ENCODE peak calls at places on chromosomes 7 and 10, in eight cellular contexts. A is kidney epithelial cell, U is AG04450, S is cardiac fibroblast, Y is NB4, V is breast epithelium, E is brain microvascular endothelial cell, G is SK-N-SH. R is an unnamed sample.

GRCh38 chr7:155893664-155894063 is 81.4 kb upstream of the SHH start:
- DNase-seq in A (no peak), U (no peak), S (no peak), Y (no peak), V (no peak), E (no peak), G (no peak), R (no peak)

GRCh38 chr10:22086730-22087364 is 83.3 kb upstream of the DNAJC1 start:
- DNase-seq in A (no peak), U (peak; percentile 10), S (peak; percentile 87), Y (no peak), V (peak; percentile 68), E (peak; percentile 82), G (peak; percentile 15), R (peak; percentile 91)

GRCh38 chr10:91462423-91462822 is 52.3 kb downstream of the HECTD2 start:
- DNase-seq in A (no peak), U (no peak), S (no peak), Y (no peak), V (no peak), E (peak; percentile 35), G (no peak), R (peak; percentile 61)

GRCh38 chr10:69139961-69140360 is 16.0 kb downstream of the VPS26A start:
- DNase-seq in A (no peak), U (no peak), S (no peak), Y (no peak), V (no peak), E (no peak), G (no peak), R (no peak)

GRCh38 chr10:13630231-13630630 is 43.5 kb downstream of the PRPF18 start:
- DNase-seq in A (no peak), U (no peak), S (no peak), Y (no peak), V (no peak), E (no peak), G (no peak), R (no peak)

GRCh38 chr7:101410743-101411476 is 48.2 kb downstream of the COL26A1 start:
- DNase-seq in A (no peak), U (no peak), S (peak; percentile 30), Y (no peak), V (no peak), E (peak; percentile 6), G (peak; percentile 94), R (peak; percentile 33)

GRCh38 chr10:24208661-24209420 is at the start of gene KIAA1217:
- DNase-seq in A (no peak), U (no peak), S (peak; percentile 45), Y (no peak), V (peak; percentile 52), E (peak; percentile 19), G (peak; percentile 57), R (peak; percentile 57)

GRCh38 chr10:88045544-88046415 is 182.4 kb downstream of the PTEN start:
- DNase-seq in A (no peak), U (no peak), S (no peak), Y (peak; percentile 42), V (no peak), E (no peak), G (no peak), R (no peak)

GRCh38 chr10:114400091-114400490 is 4.2 kb downstream of the AFAP1L2 start:
- DNase-seq in A (no peak), U (no peak), S (no peak), Y (no peak), V (no peak), E (no peak), G (no peak), R (peak; percentile 38)

GRCh38 chr10:42961156-42961589 is 115.7 kb upstream of the RET start:
- DNase-seq in A (no peak), U (no peak), S (no peak), Y (peak; percentile 57), V (peak; percentile 14), E (no peak), G (no peak), R (no peak)

GRCh38 chr10:9126728-9127127 is 1072.2 kb downstream of the GATA3 start:
- DNase-seq in A (no peak), U (no peak), S (no peak), Y (no peak), V (no peak), E (no peak), G (no peak), R (no peak)

GRCh38 chr7:22445140-22445722 is 54.8 kb downstream of the STEAP1B start:
- DNase-seq in A (no peak), U (no peak), S (peak; percentile 58), Y (no peak), V (peak; percentile 60), E (no peak), G (no peak), R (peak; percentile 59)

GRCh38 chr7:151167197-151167911 is at the start of gene GBX1:
- DNase-seq in A (no peak), U (no peak), S (no peak), Y (no peak), V (no peak), E (no peak), G (peak; percentile 85), R (no peak)

GRCh38 chr10:52479567-52479966 is 165.5 kb downstream of the DKK1 start:
- DNase-seq in A (no peak), U (no peak), S (no peak), Y (no peak), V (no peak), E (no peak), G (no peak), R (no peak)

GRCh38 chr10:62814901-62815372 is 1.2 kb downstream of the EGR2 start:
- DNase-seq in A (no peak), U (no peak), S (peak; percentile 19), Y (no peak), V (no peak), E (no peak), G (peak; percentile 51), R (peak; percentile 7)

GRCh38 chr7:129557686-129558481 is 53.6 kb upstream of the NRF1 start:
- DNase-seq in A (no peak), U (no peak), S (no peak), Y (no peak), V (no peak), E (no peak), G (no peak), R (no peak)

GRCh38 chr7:129010075-129010474 is 44.8 kb downstream of the TNPO3 start:
- DNase-seq in A (no peak), U (no peak), S (no peak), Y (no peak), V (no peak), E (no peak), G (no peak), R (no peak)

GRCh38 chr7:15889501-15889900 is 203.0 kb upstream of the MEOX2 start:
- DNase-seq in A (no peak), U (no peak), S (peak; percentile 5), Y (peak; percentile 52), V (no peak), E (peak; percentile 5), G (peak; percentile 6), R (peak; percentile 20)

GRCh38 chr10:30151581-30152389 is 92.4 kb upstream of the JCAD start:
- DNase-seq in A (peak; percentile 75), U (peak; percentile 56), S (peak; percentile 90), Y (peak; percentile 74), V (no peak), E (peak; percentile 92), G (peak; percentile 18), R (peak; percentile 78)

DNA sequence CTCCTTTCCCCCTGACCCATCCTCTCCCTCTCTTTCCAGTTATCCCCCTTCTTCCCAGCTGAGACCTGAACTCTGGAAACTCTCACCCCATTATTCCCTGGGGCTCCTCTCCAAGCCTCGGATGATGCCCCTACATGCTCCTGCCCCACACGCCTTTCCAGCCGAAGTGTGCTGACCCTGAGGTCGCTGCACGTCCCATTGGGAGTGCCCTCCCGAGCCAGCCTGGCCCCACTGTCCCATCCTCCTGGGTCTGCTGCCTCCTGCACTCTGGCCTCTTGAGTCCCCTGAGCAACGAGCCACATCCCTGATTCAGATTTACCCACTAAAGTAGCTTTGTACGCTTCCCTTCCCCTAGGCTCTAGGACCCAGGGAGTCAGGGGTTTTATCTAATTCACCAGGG is 87.4 kb downstream of the TCERG1L start:
- DNase-seq in A (no peak), U (no peak), S (no peak), Y (no peak), V (no peak), E (no peak), G (no peak), R (no peak)
- H3K4me3 ChIP-seq in A (no peak overlapping the region), U (no peak overlapping the region), S (no peak overlapping the region), Y (no peak overlapping the region), V (no peak overlapping the region), E (no peak overlapping the region), G (no peak overlapping the region), R (no peak overlapping the region)

DNA sequence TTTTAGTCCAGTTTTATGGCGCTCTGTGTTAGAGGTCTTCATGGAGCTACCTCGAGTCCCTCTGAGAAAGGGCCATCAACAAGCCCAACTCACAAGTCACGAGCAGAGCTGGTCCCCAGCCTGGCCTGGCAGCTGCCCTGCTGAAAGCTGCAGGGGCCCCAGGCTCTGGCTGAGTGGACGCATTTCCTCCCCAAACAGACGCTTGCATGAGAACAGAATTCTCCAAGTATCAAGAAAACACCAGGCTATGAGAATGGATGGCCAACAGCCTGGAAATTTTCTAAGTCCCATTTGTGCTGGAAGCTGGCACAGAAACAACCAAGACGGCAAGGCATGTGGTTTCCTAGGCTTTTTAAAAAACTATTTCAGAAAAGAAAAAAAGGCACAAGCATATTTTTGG is 114.8 kb downstream of the FAM53B start:
- DNase-seq in A (no peak), U (no peak), S (no peak), Y (no peak), V (no peak), E (no peak), G (no peak), R (no peak)
- H3K4me3 ChIP-seq in A (no peak overlapping the region), U (no peak overlapping the region), S (no peak overlapping the region), Y (no peak overlapping the region), V (no peak overlapping the region), E (no peak overlapping the region), G (no peak overlapping the region), R (no peak overlapping the region)

GRCh38 chr7:44258865-44259546 is 58.2 kb downstream of the YKT6 start:
- DNase-seq in A (no peak), U (no peak), S (no peak), Y (no peak), V (no peak), E (no peak), G (no peak), R (no peak)
- H3K4me3 ChIP-seq in A (no peak overlapping the region), U (no peak overlapping the region), S (no peak overlapping the region), Y (no peak overlapping the region), V (no peak overlapping the region), E (no peak overlapping the region), G (no peak overlapping the region), R (no peak overlapping the region)

GRCh38 chr10:121519411-121519810 is 78.8 kb downstream of the FGFR2 start:
- DNase-seq in A (no peak), U (no peak), S (no peak), Y (no peak), V (no peak), E (no peak), G (no peak), R (no peak)

GRCh38 chr10:121516483-121516882 is 81.8 kb downstream of the FGFR2 start:
- DNase-seq in A (no peak), U (no peak), S (no peak), Y (no peak), V (no peak), E (no peak), G (no peak), R (no peak)

GRCh38 chr10:121519901-121520500 is 78.2 kb downstream of the FGFR2 start:
- DNase-seq in A (no peak), U (no peak), S (no peak), Y (no peak), V (no peak), E (no peak), G (no peak), R (no peak)

GRCh38 chr10:121516071-121516470 is 82.2 kb downstream of the FGFR2 start:
- DNase-seq in A (no peak), U (no peak), S (no peak), Y (no peak), V (no peak), E (no peak), G (no peak), R (no peak)

GRCh38 chr10:121518321-121518720 is 79.9 kb downstream of the FGFR2 start:
- DNase-seq in A (no peak), U (no peak), S (no peak), Y (no peak), V (no peak), E (no peak), G (no peak), R (no peak)
- H3K4me3 ChIP-seq in A (no peak overlapping the region), U (no peak overlapping the region), S (no peak overlapping the region), Y (no peak overlapping the region), V (no peak overlapping the region), E (no peak overlapping the region), G (no peak overlapping the region), R (no peak overlapping the region)